ENCODE peak calls at places on chromosomes 5 and 9, in ten cellular contexts. E, C, S, T, I, H, K, D, N and G are unnamed samples.

GRCh38 chr5:66223637-66224036 is 79.5 kb downstream of the SREK1 start:
- DNase-seq in H (peak; percentile 39), S (no peak), N (no peak), K (no peak), E (no peak), T (no peak), D (no peak), I (no peak), C (no peak), G (no peak)

GRCh38 chr9:126507318-126508109 is 106.2 kb upstream of the LMX1B start:
- DNase-seq in H (no peak), C (no peak), N (no peak), I (no peak), S (no peak), K (peak; percentile 63), E (no peak), T (no peak), D (no peak), G (no peak)

GRCh38 chr9:21692390-21692789 is 110.0 kb upstream of the MTAP start:
- DNase-seq in T (no peak), K (no peak), D (no peak), E (no peak), C (no peak), I (no peak), S (no peak), H (no peak), N (no peak), G (no peak)

GRCh38 chr5:127833999-127834953 is 131.1 kb downstream of the CCDC192 start:
- DNase-seq in C (no peak), N (no peak), K (no peak), H (no peak), D (no peak), I (no peak), E (no peak), T (no peak), S (peak; percentile 48), G (no peak)

GRCh38 chr5:98170994-98171393 is 602.5 kb upstream of the RGMB start:
- DNase-seq in I (no peak), N (no peak), E (no peak), C (no peak), H (no peak), K (no peak), D (no peak), T (no peak), S (no peak), G (no peak)

GRCh38 chr9:35096035-35096849 is at the start of gene PIGO:
- DNase-seq in H (peak; percentile 86), D (peak; percentile 89), I (peak; percentile 92), E (peak; percentile 89), N (peak; percentile 82), K (peak; percentile 99), S (no peak), C (peak; percentile 56), T (peak; percentile 93), G (peak; percentile 93)

GRCh38 chr5:6634788-6635430 is 1.7 kb downstream of the SRD5A1 start:
- DNase-seq in S (no peak), E (no peak), H (no peak), I (no peak), D (no peak), C (no peak), K (no peak), T (no peak), N (no peak), G (no peak)

GRCh38 chr5:33612386-33612785 is 171.6 kb downstream of the TARS1 start:
- DNase-seq in E (no peak), S (no peak), C (no peak), I (no peak), T (no peak), K (no peak), H (peak; percentile 42), N (no peak), D (no peak), G (no peak)

DNA sequence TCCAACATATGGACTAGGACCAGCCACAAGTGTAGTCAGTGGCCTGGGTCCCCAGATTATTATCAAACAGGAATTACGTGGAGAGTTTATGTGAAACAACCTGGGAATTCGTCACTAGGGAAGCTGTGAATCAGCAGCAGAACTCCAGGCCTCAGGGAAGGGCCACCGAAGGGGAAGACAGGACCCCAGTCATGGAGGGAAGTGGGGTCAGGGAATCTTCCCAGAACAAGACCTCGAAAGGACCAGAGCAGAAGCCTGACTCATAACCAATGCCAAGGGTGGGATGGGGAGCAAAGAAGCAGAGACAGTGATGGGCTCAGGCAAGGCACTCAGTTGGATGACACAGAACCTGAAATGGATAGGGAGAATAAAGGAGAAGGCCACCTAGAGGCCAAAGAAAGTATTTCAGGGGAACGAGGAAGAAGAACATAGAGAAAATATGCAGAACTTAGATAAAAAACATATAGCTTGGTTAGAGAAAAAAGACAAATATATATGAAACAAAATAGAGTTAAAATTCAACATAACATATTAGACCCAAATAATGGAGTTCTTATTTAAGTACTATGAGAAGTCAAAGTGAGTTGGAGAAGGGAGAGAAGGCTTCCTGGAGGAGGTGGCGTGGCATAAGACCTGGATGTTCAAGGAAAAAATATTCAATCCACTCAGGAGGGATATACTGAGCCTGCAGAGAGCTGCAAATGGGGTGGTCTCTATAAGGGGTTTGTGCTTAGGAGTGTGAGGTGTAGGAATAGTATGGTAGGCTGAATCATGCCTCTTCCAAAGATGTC is 66.7 kb upstream of the CAST start:
- DNase-seq in H (no peak), I (no peak), T (no peak), C (no peak), K (no peak), S (no peak), D (no peak), E (no peak), N (no peak), G (no peak)
- TF ChIP-seq CTCF in H (peak; percentile 53), I (peak; percentile 58), T (no peak), C (no peak), K (no peak), S (peak; percentile 34), D (no peak), E (peak; percentile 40), N (peak; percentile 55), G (peak; percentile 39)

DNA sequence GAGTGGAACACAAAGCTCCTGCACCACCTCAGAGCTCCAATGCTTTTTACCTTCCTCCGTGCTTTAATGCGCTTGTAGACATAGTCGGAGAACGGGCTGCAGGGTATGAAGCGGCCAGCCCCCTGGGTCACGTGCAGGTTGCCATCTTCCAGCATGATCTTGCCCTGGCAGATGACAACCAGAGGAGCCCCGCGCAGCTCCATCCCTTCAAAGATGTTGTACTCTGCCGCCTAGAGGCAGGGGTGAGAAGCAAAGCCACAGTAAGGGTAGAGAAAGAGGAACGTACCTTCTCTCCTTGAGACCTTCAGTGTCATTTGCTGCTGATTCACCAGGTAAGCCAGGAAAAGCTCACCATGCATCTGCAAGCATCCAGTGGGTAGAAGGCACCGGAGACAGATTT is 112.3 kb downstream of the DPYSL3 start:
- DNase-seq in H (no peak), N (no peak), I (no peak), D (no peak), T (no peak), S (no peak), K (no peak), C (no peak), E (no peak), G (no peak)
- TF ChIP-seq CTCF in H (peak; percentile 15), N (no peak), I (peak; percentile 4), D (no peak), T (no peak), S (no peak), K (no peak), C (no peak), E (no peak), G (no peak)

GRCh38 chr9:132801659-132802058 is 76.4 kb downstream of the AK8 start:
- DNase-seq in H (no peak), D (no peak), S (no peak), K (no peak), T (no peak), C (no peak), N (no peak), I (no peak), E (no peak), G (no peak)

GRCh38 chr9:132802121-132802795 is 75.8 kb downstream of the AK8 start:
- DNase-seq in N (no peak), C (no peak), E (no peak), D (no peak), S (no peak), H (no peak), K (no peak), I (no peak), T (no peak), G (no peak)

GRCh38 chr9:132800038-132800648 is 77.9 kb downstream of the AK8 start:
- DNase-seq in E (peak; percentile 76), T (no peak), D (peak; percentile 81), K (peak; percentile 85), I (peak; percentile 79), S (peak; percentile 5), H (peak; percentile 80), C (no peak), N (peak; percentile 55), G (peak; percentile 77)

GRCh38 chr9:132797861-132798659 is 80.0 kb downstream of the AK8 start:
- DNase-seq in D (no peak), N (no peak), H (peak; percentile 41), I (no peak), C (no peak), K (no peak), E (no peak), T (no peak), S (no peak), G (no peak)

DNA sequence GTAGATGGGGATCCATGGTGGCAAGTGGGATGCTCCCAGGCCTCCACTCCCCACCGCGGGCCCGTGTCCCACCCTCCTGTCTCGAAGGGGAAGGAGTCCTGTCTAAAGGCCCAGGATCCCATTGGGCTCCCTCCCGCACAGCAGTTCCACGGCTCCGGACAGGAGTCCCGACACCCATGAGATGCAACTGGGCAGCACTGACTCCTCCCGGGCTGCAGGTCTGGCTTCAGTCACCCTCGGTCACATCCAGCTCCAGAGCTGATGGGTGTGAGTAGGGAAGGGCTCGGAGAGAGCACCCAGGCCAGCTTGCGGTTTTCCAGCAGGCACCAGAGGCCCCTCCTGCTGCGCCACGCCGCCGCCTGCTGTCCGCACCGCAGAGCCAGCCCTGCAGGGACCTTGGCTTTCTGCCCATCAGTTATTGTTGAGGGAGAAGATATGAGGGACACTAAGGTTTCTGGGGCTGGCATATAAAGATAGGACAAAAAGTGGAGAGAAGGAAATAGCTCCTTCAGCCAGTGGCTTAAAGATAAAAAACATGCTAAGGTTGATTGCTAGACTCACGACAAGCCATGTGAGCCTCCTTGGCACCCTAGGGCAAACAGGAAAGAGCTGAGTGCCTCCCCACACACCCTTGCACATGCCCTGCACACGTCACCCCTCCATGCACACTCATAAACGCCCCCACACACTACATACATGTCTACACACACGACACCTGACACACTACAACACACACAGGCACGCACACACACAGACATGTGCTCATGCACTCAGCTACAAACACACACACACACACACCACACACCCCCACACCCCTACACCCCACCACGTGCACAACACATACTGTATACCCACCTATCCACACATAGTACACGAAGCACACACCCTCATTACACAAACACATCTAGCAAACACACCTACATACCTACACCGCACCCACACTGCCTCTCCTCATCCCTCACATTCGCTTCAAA is 79.0 kb downstream of the AK8 start:
- DNase-seq in I (no peak), S (no peak), K (no peak), D (peak; percentile 62), E (no peak), N (no peak), C (no peak), H (peak; percentile 4), T (no peak), G (peak; percentile 71)
- TF ChIP-seq CTCF in I (no peak), S (no peak), K (no peak), D (no peak), E (no peak), N (no peak), C (no peak), H (peak; percentile 10), T (no peak), G (no peak)

DNA sequence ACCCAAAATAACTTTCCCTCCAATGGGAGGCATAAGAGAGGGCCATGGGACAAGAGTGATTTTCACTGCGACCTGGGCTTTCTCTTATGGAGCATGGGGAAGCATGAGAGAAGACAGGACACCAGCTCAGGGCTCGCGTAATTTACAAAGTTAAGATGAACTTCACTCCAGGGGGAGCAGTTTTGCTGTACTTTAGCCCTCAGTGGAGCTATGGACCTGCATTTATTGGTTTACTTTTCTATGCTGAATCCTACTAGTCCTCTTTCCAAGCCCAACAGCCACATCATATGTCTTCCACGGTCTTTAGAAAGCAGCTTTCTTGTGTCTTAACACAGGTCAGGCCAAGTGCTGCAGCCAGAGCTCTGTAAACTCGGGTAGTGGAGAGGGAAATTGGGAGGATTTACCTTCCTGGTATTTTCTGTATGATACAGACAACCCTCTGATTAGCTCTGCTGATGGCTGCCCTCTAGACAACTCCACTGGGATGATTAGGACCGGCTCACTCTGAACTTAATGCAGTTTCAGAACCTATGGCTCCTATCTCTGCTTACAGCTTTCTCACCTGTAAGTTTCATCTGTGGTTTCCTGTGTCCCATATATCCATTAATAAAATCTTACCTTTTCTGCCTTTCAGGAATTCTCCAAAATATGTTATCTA is 581.0 kb upstream of the RORB start:
- DNase-seq in K (no peak), I (no peak), E (no peak), T (no peak), H (peak; percentile 71), C (no peak), S (no peak), N (no peak), D (no peak), G (no peak)
- TF ChIP-seq CTCF in K (no peak), I (no peak), E (peak; percentile 13), T (no peak), H (peak; percentile 69), C (no peak), S (no peak), N (peak; percentile 46), D (no peak), G (no peak)